ENCODE peak calls at places on chromosomes 7 and 10, in four cellular contexts. S is cardiac muscle cell, H is fibroblast of lung, I is AG04449. R is an unnamed sample.

GRCh38 chr10:128463991-128464755 is 337.9 kb upstream of the MKI67 start:
- DNase-seq in S (no peak), H (peak; percentile 55), I (peak; percentile 21), R (peak; percentile 23)

GRCh38 chr7:69597278-69598076 is 798 bp upstream of the AUTS2 start:
- DNase-seq in S (peak; percentile 67), H (peak; percentile 29), I (no peak), R (no peak)

GRCh38 chr10:10320981-10321380 is 696.7 kb upstream of the CELF2 start:
- DNase-seq in S (no peak), H (peak; percentile 74), I (no peak), R (no peak)

GRCh38 chr7:24455813-24456525 is 117.3 kb upstream of the PALS2 start:
- DNase-seq in S (no peak), H (no peak), I (no peak), R (no peak)

GRCh38 chr10:26468691-26469090 is 30.6 kb downstream of the APBB1IP start:
- DNase-seq in S (no peak), H (no peak), I (no peak), R (peak; percentile 21)

GRCh38 chr10:73117976-73118743 is 7.9 kb downstream of the NUDT13 start:
- DNase-seq in S (no peak), H (peak; percentile 42), I (no peak), R (no peak)

GRCh38 chr7:4091767-4092166 is 590.3 kb upstream of the FOXK1 start:
- DNase-seq in S (no peak), H (no peak), I (no peak), R (no peak)

GRCh38 chr10:76411719-76412435 is 980.5 kb downstream of the LRMDA start:
- DNase-seq in S (no peak), H (no peak), I (no peak), R (no peak)

GRCh38 chr10:15333909-15334649 is 37.0 kb downstream of the FAM171A1 start:
- DNase-seq in S (no peak), H (peak; percentile 62), I (no peak), R (peak; percentile 12)

GRCh38 chr7:129163875-129164544 is 19.5 kb downstream of the TSPAN33 start:
- DNase-seq in S (peak; percentile 58), H (peak; percentile 51), I (peak; percentile 14), R (no peak)

GRCh38 chr7:87934699-87935372 is 785 bp downstream of the ADAM22 start:
- DNase-seq in S (peak; percentile 33), H (peak; percentile 23), I (no peak), R (no peak)

GRCh38 chr7:105037319-105037718 is 23.3 kb downstream of the KMT2E start:
- DNase-seq in S (no peak), H (no peak), I (no peak), R (no peak)

GRCh38 chr7:157854066-157854891 is 517.5 kb downstream of the DNAJB6 start:
- DNase-seq in S (no peak), H (no peak), I (no peak), R (no peak)

GRCh38 chr7:43071604-43072003 is 40.8 kb upstream of the HECW1 start:
- DNase-seq in S (peak; percentile 49), H (no peak), I (no peak), R (peak; percentile 17)
- TF ChIP-seq CTCF in S (peak; percentile 45), H (peak; percentile 45), I (no peak), R (no peak)

GRCh38 chr10:34303022-34303421 is 512.1 kb downstream of the PARD3 start:
- DNase-seq in S (no peak), H (no peak), I (no peak), R (no peak)

GRCh38 chr10:34310234-34310633 is 504.9 kb downstream of the PARD3 start:
- DNase-seq in S (no peak), H (no peak), I (no peak), R (no peak)

GRCh38 chr10:34305189-34305588 is 509.9 kb downstream of the PARD3 start:
- DNase-seq in S (peak; percentile 49), H (no peak), I (no peak), R (peak; percentile 67)
- TF ChIP-seq CTCF in S (no peak), H (no peak), I (no peak), R (no peak)

DNA sequence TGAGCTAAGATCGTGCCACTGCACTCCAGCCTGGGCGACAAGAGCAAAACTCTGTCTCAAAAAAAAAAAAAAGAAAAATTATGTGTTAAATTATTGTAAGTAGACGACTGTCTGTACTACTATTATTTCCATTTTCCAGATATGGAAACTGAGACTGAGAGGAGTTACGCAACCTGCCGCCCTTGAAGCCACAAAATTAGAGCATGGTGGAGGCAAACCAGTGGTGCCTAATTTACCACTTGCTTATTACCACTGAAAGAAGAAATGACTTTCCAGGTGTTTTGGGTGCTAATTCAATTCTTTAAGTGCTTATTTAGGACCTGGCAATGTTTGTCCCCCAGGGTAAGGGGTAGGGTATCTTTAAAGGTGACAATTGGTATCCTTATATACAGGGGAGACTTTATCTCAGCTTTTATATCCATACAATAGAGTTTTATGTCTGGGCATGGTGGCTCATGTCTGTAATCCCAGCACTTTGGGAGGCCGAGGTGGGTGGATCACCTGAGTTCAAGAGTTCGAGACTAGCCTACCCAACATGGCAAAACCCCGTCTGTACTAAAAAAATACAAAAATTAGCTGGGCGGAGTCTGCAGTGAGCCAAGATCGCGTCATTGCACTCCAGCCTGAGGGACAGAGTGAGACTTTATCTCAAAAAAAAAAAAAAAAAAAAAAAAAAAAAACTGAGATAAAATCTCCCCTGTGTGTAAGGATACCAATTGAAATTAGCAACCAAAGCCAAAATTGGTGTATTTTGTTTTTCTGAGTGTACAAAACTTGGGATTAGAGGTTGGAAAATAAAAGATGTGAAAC is 16.6 kb upstream of the CAMK1D start:
- DNase-seq in S (no peak), H (peak; percentile 43), I (no peak), R (no peak)
- TF ChIP-seq CTCF in S (no peak), H (no peak), I (no peak), R (no peak)

GRCh38 chr7:40043164-40043563 is 91.3 kb downstream of the MPLKIP start:
- DNase-seq in S (no peak), H (no peak), I (no peak), R (no peak)

DNA sequence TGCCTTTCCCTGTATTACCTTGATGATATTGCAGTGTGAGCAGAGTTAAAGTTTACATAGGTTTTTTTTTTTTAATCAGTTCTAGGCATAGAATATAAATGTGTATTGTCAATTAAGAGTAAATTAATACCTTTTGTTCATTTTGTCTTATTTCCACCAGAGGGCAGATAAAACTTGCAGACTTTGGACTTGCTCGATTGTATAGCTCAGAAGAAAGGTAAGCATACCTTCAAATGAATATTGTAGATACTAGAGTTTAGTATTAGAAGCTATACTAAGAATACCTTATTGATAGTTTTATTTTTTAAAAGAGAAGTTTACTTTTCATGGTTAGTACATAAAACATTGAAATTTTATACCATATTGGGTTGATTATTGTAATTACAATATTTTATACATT is 86.8 kb downstream of the MPLKIP start:
- DNase-seq in S (no peak), H (no peak), I (no peak), R (no peak)
- TF ChIP-seq CTCF in S (peak; percentile 18), H (peak; percentile 17), I (no peak), R (peak; percentile 38)

GRCh38 chr7:41045556-41046123 is 657.2 kb downstream of the INHBA start:
- DNase-seq in S (no peak), H (no peak), I (no peak), R (peak; percentile 86)
- TF ChIP-seq CTCF in S (no peak), H (no peak), I (no peak), R (peak; percentile 88)

GRCh38 chr7:102468416-102469350 is 3.9 kb downstream of the LRWD1 start:
- DNase-seq in S (no peak), H (no peak), I (no peak), R (no peak)

GRCh38 chr7:102467581-102468415 is 3.0 kb downstream of the LRWD1 start:
- DNase-seq in S (no peak), H (no peak), I (no peak), R (no peak)

GRCh38 chr7:102466097-102466496 is 1.3 kb downstream of the LRWD1 start:
- DNase-seq in S (no peak), H (no peak), I (no peak), R (no peak)

GRCh38 chr7:102463841-102464576 is 654 bp downstream of the ALKBH4 start:
- DNase-seq in S (peak; percentile 30), H (no peak), I (no peak), R (no peak)

GRCh38 chr7:102464577-102465280 is at the start of the genes ALKBH4 and LRWD1:
- DNase-seq in S (peak; percentile 95), H (peak; percentile 84), I (no peak), R (peak; percentile 86)
- TF ChIP-seq CTCF in S (peak; percentile 14), H (peak; percentile 1), I (peak; percentile 19), R (no peak)

GRCh38 chr10:20855398-20856038 is 41.6 kb downstream of the NEBL start:
- DNase-seq in S (no peak), H (peak; percentile 29), I (no peak), R (no peak)
- TF ChIP-seq CTCF in S (peak; percentile 49), H (peak; percentile 53), I (no peak), R (no peak)

GRCh38 chr10:27719052-27719451 is 26.6 kb downstream of the MKX start:
- DNase-seq in S (no peak), H (no peak), I (no peak), R (no peak)

GRCh38 chr10:27720529-27720928 is 25.1 kb downstream of the MKX start:
- DNase-seq in S (no peak), H (no peak), I (no peak), R (no peak)

GRCh38 chr10:27730041-27730440 is 15.6 kb downstream of the MKX start:
- DNase-seq in S (no peak), H (no peak), I (no peak), R (no peak)

GRCh38 chr10:27723436-27723835 is 22.2 kb downstream of the MKX start:
- DNase-seq in S (no peak), H (peak; percentile 75), I (peak; percentile 73), R (no peak)

GRCh38 chr10:27724287-27724686 is 21.3 kb downstream of the MKX start:
- DNase-seq in S (peak; percentile 22), H (no peak), I (no peak), R (no peak)
- TF ChIP-seq CTCF in S (peak; percentile 17), H (peak; percentile 43), I (peak; percentile 23), R (no peak)

GRCh38 chr10:84257343-84258020 is 12.6 kb downstream of the RGR start:
- DNase-seq in S (no peak), H (no peak), I (no peak), R (no peak)
- TF ChIP-seq CTCF in S (no peak), H (no peak), I (no peak), R (no peak)